ENCODE peak calls at places on chromosome 1, in ten cellular contexts. H, T, I, F, G, D, B, Y, U and R are unnamed samples.

GRCh38 chr1:23590058-23590783 is 30.9 kb upstream of the ID3 start:
- DNase-seq in T (no peak), G (no peak), B (peak; percentile 74), H (no peak), I (no peak), U (no peak), D (no peak), F (no peak), Y (no peak), R (no peak)

GRCh38 chr1:205043866-205044265 is 854 bp downstream of the CNTN2 start:
- DNase-seq in B (no peak), H (no peak), U (no peak), T (no peak), F (no peak), I (no peak), G (no peak), Y (no peak), D (no peak), R (no peak)

GRCh38 chr1:109432336-109432735 is 6.1 kb upstream of the PSMA5 start:
- DNase-seq in F (no peak), H (no peak), I (no peak), U (no peak), T (no peak), D (no peak), B (no peak), G (no peak), Y (no peak), R (no peak)

GRCh38 chr1:233518344-233518743 is 95.6 kb upstream of the KCNK1 start:
- DNase-seq in U (no peak), H (peak; percentile 64), Y (peak; percentile 51), F (peak; percentile 22), G (no peak), B (peak; percentile 48), I (peak; percentile 56), D (no peak), T (no peak), R (no peak)

GRCh38 chr1:246679211-246680177 is 44.7 kb upstream of the SCCPDH start:
- DNase-seq in H (no peak), U (no peak), T (no peak), Y (no peak), D (no peak), G (no peak), F (no peak), I (no peak), B (no peak), R (no peak)

GRCh38 chr1:208269338-208269666 is 25.1 kb upstream of the PLXNA2 start:
- DNase-seq in D (no peak), H (no peak), I (no peak), T (no peak), F (no peak), U (no peak), Y (no peak), G (no peak), B (no peak), R (no peak)

GRCh38 chr1:1391225-1391624 is 7.9 kb downstream of the CCNL2 start:
- DNase-seq in F (no peak), Y (no peak), H (no peak), G (no peak), D (no peak), U (no peak), I (no peak), T (no peak), B (no peak), R (no peak)

GRCh38 chr1:241675983-241676382 is 23.9 kb downstream of the WDR64 start:
- DNase-seq in G (no peak), F (no peak), B (no peak), Y (no peak), U (no peak), T (no peak), I (no peak), H (no peak), D (no peak), R (no peak)

GRCh38 chr1:229671310-229671709 is 45.3 kb downstream of the URB2 start:
- DNase-seq in U (no peak), I (no peak), B (no peak), H (no peak), F (no peak), T (no peak), Y (no peak), G (no peak), D (no peak), R (no peak)